ENCODE peak calls at places on chromosomes 4 and X, in five cellular contexts. L is breast epithelium, W is fibroblast of pulmonary artery, P is Panc1, X is NB4. I is an unnamed sample.

GRCh38 chr4:92270908-92271307 is 32.9 kb upstream of the GRID2 start:
- DNase-seq in P (no peak), W (peak; percentile 6), X (no peak), L (no peak), I (no peak)

GRCh38 chr4:33111106-33111505 is 2390.9 kb downstream of the PCDH7 start:
- DNase-seq in L (no peak), X (no peak), P (no peak), W (peak; percentile 42), I (no peak)

GRCh38 chr4:165548702-165549101 is 169.9 kb downstream of the CPE start:
- DNase-seq in P (no peak), L (no peak), X (no peak), W (no peak), I (no peak)

GRCh38 chr4:158161561-158162354 is 11.1 kb downstream of the GASK1B start:
- DNase-seq in L (no peak), W (peak; percentile 96), X (no peak), P (no peak), I (no peak)

GRCh38 chrX:13835825-13836224 is 18.9 kb upstream of the GPM6B start:
- DNase-seq in P (no peak), W (no peak), L (no peak), X (no peak), I (no peak)

GRCh38 chrX:151713859-151714258 is 2.0 kb upstream of the FATE1 start:
- DNase-seq in L (no peak), X (peak; percentile 54), P (peak; percentile 5), W (peak; percentile 12), I (peak; percentile 21)

GRCh38 chr4:2797545-2798305 is 4.8 kb downstream of the SH3BP2 start:
- DNase-seq in W (no peak), L (peak; percentile 73), X (peak; percentile 13), P (no peak), I (peak; percentile 6)

GRCh38 chr4:3682236-3683076 is 83.7 kb upstream of the ADRA2C start:
- DNase-seq in X (no peak), W (no peak), L (no peak), P (no peak), I (no peak)

GRCh38 chr4:185465707-185466106 is 5.8 kb downstream of the CCDC110 start:
- DNase-seq in L (no peak), P (no peak), W (no peak), X (no peak), I (no peak)

GRCh38 chr4:5611656-5612187 is 96.6 kb downstream of the EVC2 start:
- DNase-seq in X (no peak), P (no peak), W (no peak), L (no peak), I (no peak)

GRCh38 chrX:40952855-40953254 is 132.4 kb upstream of the USP9X start:
- DNase-seq in P (no peak), X (peak; percentile 6), W (peak; percentile 13), L (no peak), I (peak; percentile 40)

GRCh38 chrX:118552501-118552900 is 56.9 kb downstream of the DOCK11 start:
- DNase-seq in W (peak; percentile 56), L (no peak), X (peak; percentile 27), P (no peak), I (no peak)

GRCh38 chrX:100720301-100720700 is 11.6 kb downstream of the SYTL4 start:
- DNase-seq in P (no peak), X (no peak), W (peak; percentile 9), L (no peak), I (no peak)

GRCh38 chrX:136779346-136779781 is 1.4 kb downstream of the ARHGEF6 start:
- DNase-seq in L (no peak), P (no peak), W (no peak), X (peak; percentile 88), I (peak; percentile 57)

GRCh38 chr4:78710536-78710935 is 65.6 kb upstream of the BMP2K start:
- DNase-seq in L (no peak), W (no peak), P (no peak), X (no peak), I (no peak)

GRCh38 chrX:71616672-71617529 is 1.4 kb downstream of the CXCR3 start:
- DNase-seq in W (no peak), X (peak; percentile 31), L (no peak), P (no peak), I (no peak)
- H3K4me3 ChIP-seq in W (no peak overlapping the region), X (no peak overlapping the region), L (no peak overlapping the region), P (no peak overlapping the region), I (peak overlapping the region; percentile 63)

GRCh38 chr4:112284166-112284565 is 1.5 kb downstream of the TIFA start:
- DNase-seq in L (no peak), P (no peak), W (peak; percentile 26), X (no peak), I (peak; percentile 65)
- H3K4me3 ChIP-seq in L (peak overlapping the region; percentile 78), P (peak overlapping the region; percentile 65), W (peak overlapping the region; percentile 73), X (peak overlapping the region; percentile 83), I (peak overlapping the region; percentile 98)

GRCh38 chr4:83171640-83172039 is 57.1 kb upstream of the PLAC8 start:
- DNase-seq in P (no peak), W (peak; percentile 77), X (peak; percentile 32), L (no peak), I (no peak)

GRCh38 chr4:83177182-83177581 is 62.7 kb upstream of the PLAC8 start:
- DNase-seq in L (no peak), W (no peak), P (no peak), X (no peak), I (no peak)

GRCh38 chr4:83172371-83172770 is 57.8 kb upstream of the PLAC8 start:
- DNase-seq in X (no peak), P (no peak), L (no peak), W (no peak), I (peak; percentile 17)

GRCh38 chr4:83178029-83178428 is 63.5 kb upstream of the PLAC8 start:
- DNase-seq in X (no peak), W (no peak), L (no peak), P (no peak), I (peak; percentile 83)

DNA sequence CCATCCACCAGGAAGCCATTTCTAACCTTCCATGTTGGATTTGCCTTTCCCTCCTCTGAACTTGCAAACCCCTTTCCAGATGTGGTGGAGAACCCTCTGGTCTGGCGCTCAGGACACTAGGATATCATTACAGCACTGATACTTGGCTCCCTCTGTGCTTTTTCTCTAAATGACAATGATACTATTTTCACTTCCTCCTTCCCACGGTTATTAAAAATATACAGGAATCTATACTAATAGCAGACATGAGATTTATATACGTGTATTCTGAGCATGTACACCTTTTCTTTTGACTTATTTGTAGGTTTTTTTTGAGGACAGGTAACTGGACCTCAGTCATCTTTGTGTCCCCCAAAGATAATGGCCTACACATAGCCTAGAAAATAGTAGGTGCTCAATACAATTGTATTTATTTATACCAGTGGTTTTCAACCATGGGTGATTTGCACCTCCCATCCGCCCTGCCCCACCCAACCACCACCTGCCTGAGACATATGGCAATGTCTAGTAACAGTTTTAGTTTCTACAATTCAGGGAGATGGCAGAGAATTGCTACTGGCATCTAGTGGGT is 60.4 kb upstream of the PLAC8 start:
- DNase-seq in X (no peak), P (no peak), W (no peak), L (no peak), I (peak; percentile 80)
- H3K4me3 ChIP-seq in X (no peak overlapping the region), P (no peak overlapping the region), W (no peak overlapping the region), L (no peak overlapping the region), I (no peak overlapping the region)

DNA sequence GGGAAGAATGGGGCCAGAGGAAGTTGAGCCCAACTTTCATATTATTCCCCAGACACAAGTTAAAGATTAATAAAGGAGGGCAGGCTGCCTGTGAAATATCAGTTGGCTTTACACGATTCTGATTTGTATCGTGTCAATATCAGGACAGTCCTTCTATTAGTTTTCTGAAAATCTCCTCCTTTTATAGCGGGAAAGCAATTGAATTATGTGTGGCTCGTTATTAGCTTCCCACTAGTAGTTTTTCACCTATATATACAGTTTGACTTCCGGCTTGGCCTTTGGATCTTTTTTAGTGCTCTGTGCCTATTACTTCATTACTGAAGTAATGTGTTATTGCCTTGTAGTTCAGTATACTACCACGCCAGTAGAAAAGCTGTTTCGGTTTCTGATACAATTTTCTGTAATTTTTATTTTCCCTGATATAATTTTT is 1.8 kb downstream of the PDLIM5 start:
- DNase-seq in X (no peak), W (no peak), L (no peak), P (no peak), I (no peak)
- H3K4me3 ChIP-seq in X (no peak overlapping the region), W (peak overlapping the region; percentile 87), L (peak overlapping the region; percentile 94), P (peak overlapping the region; percentile 75), I (peak overlapping the region; percentile 96)

GRCh38 chrX:39821709-39822095 is 276.1 kb downstream of the BCOR start:
- DNase-seq in X (no peak), L (no peak), P (no peak), W (no peak), I (no peak)

GRCh38 chrX:39818750-39819149 is 279.0 kb downstream of the BCOR start:
- DNase-seq in L (no peak), X (no peak), W (no peak), P (no peak), I (no peak)

GRCh38 chrX:39821011-39821708 is 276.6 kb downstream of the BCOR start:
- DNase-seq in W (no peak), X (no peak), P (no peak), L (no peak), I (peak; percentile 9)

GRCh38 chrX:39822133-39822748 is 275.5 kb downstream of the BCOR start:
- DNase-seq in W (no peak), P (no peak), L (no peak), X (no peak), I (no peak)

DNA sequence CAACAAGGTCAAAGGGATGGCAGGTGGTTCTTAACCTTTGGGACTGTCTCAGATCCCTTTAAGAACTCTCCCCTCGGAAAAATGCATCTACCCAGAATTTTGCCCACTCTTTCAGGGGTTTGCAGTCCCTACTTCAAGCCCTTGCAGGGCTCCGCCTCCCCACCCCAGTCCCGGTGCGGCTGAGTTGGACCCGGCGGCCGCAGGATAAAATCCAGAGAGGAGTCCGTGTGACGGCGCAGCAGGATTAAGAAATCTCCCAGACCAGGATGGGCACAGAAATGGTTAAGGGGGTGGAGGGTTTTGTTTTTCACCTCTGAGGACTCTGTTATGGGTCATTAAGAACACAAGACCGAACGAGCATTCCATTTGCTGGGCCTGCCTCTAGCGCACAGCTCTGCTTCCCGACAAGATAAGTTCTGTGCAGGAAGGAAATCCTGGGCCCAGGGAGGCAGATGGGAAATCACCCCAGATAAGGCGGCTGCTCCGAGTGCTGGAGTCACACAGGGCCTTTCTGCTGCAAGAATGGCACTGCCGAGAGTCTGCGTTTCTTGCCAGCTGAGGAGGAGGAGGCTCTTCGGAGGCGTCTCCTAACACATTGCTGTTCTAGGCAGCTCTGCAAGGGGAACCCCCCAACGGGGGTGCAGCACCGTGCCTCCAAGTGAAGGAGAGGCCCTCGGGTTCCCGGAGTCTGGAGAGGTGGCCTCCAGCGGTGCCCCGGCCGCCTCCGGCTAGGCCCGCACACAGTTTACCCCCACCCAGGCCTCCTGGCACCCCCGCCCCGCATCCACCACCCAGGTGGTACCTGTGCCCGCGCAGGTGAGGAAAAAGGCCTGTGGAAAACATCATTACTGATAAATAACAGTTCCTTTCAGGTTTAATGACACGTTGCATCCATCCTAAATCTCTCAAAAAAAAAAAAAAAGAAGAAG is 277.6 kb downstream of the BCOR start:
- DNase-seq in L (no peak), W (peak; percentile 56), P (no peak), X (no peak), I (peak; percentile 3)
- H3K4me3 ChIP-seq in L (peak overlapping the region; percentile 47), W (peak overlapping the region; percentile 24), P (peak overlapping the region; percentile 24), X (no peak overlapping the region), I (no peak overlapping the region)

GRCh38 chr4:68917016-68917415 is 34.6 kb downstream of the UGT2A3 start:
- DNase-seq in L (no peak), X (no peak), P (no peak), W (no peak), I (no peak)
- H3K4me3 ChIP-seq in L (no peak overlapping the region), X (no peak overlapping the region), P (no peak overlapping the region), W (no peak overlapping the region), I (no peak overlapping the region)